ENCODE peak calls at places on chromosomes 7 and 10, in five cellular contexts. One of them, this sample, is unnamed.

GRCh38 chr10:110399163-110400094 is 94.7 kb upstream of the SMNDC1 start:
- DNase-seq in GM12878: no peak
- DNase-seq in HepG2: peak; percentile 79
- DNase-seq in SK-N-SH: no peak
- DNase-seq in K562: no peak
- DNase-seq in this sample: peak; percentile 44

GRCh38 chr7:157140118-157140905 is 1.6 kb downstream of the UBE3C start:
- DNase-seq in K562: no peak
- DNase-seq in GM12878: no peak
- DNase-seq in SK-N-SH: no peak
- DNase-seq in HepG2: no peak
- DNase-seq in this sample: no peak

GRCh38 chr7:72244826-72245398 is 167.2 kb downstream of the CALN1 start:
- DNase-seq in K562: no peak
- DNase-seq in SK-N-SH: no peak
- DNase-seq in GM12878: no peak
- DNase-seq in HepG2: no peak
- DNase-seq in this sample: no peak

GRCh38 chr10:60382946-60383681 is 6.6 kb downstream of the ANK3 start:
- DNase-seq in GM12878: no peak
- DNase-seq in HepG2: no peak
- DNase-seq in K562: no peak
- DNase-seq in SK-N-SH: no peak
- DNase-seq in this sample: peak; percentile 73

GRCh38 chr10:128116851-128117615 is 9.2 kb downstream of the MKI67 start:
- DNase-seq in SK-N-SH: no peak
- DNase-seq in K562: peak; percentile 17
- DNase-seq in HepG2: no peak
- DNase-seq in GM12878: no peak
- DNase-seq in this sample: no peak

GRCh38 chr7:30971440-30971839 is 7.7 kb downstream of the GHRHR start:
- DNase-seq in SK-N-SH: peak; percentile 12
- DNase-seq in GM12878: no peak
- DNase-seq in HepG2: no peak
- DNase-seq in K562: no peak
- DNase-seq in this sample: no peak

GRCh38 chr7:149293946-149294640 is 32.1 kb downstream of the ZNF783 start:
- DNase-seq in HepG2: no peak
- DNase-seq in SK-N-SH: peak; percentile 30
- DNase-seq in GM12878: no peak
- DNase-seq in K562: no peak
- DNase-seq in this sample: no peak

GRCh38 chr7:27767374-27767773 is 27.4 kb downstream of the TAX1BP1 start:
- DNase-seq in GM12878: no peak
- DNase-seq in K562: no peak
- DNase-seq in SK-N-SH: no peak
- DNase-seq in HepG2: no peak
- DNase-seq in this sample: no peak

GRCh38 chr7:135944753-135945152 is 32.4 kb downstream of the MTPN start:
- DNase-seq in SK-N-SH: no peak
- DNase-seq in K562: no peak
- DNase-seq in GM12878: no peak
- DNase-seq in HepG2: no peak
- DNase-seq in this sample: no peak

GRCh38 chr10:32548208-32548607 is 102.3 kb downstream of the CCDC7 start:
- DNase-seq in K562: no peak
- DNase-seq in HepG2: no peak
- DNase-seq in SK-N-SH: no peak
- DNase-seq in GM12878: no peak
- DNase-seq in this sample: no peak

GRCh38 chr7:2779086-2779485 is 65.0 kb downstream of the GNA12 start:
- DNase-seq in SK-N-SH: no peak
- DNase-seq in GM12878: no peak
- DNase-seq in HepG2: no peak
- DNase-seq in K562: no peak
- DNase-seq in this sample: no peak

GRCh38 chr7:51949726-51950644 is 633.4 kb upstream of the COBL start:
- DNase-seq in GM12878: no peak
- DNase-seq in K562: no peak
- DNase-seq in SK-N-SH: peak; percentile 28
- DNase-seq in HepG2: no peak
- DNase-seq in this sample: no peak

DNA sequence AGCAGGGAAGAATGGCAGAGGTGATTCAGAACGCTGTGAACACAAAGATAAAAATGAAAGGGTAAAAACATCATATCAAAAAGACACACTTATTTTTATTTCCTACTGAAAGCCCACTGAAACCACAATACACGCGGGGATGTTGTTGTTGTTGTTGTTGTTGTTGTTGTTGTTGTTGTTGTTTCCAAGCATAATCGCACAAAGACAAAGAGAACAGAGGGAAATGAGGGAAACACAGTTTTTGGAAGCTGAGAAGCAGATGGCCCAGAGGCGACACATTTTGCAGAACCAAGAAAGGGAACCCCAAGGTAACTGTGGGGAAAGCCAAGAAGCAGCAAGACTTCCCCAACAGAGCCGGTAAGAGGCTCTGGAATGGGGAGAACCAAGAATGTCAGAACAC is 113.9 kb downstream of the PARD3 start:
- DNase-seq in K562: no peak
- DNase-seq in SK-N-SH: no peak
- DNase-seq in HepG2: no peak
- DNase-seq in GM12878: no peak
- DNase-seq in this sample: no peak
- TF ChIP-seq JUND in K562: no peak
- TF ChIP-seq JUND in SK-N-SH: no peak
- TF ChIP-seq JUND in HepG2: no peak
- TF ChIP-seq JUND in GM12878: no peak
- TF ChIP-seq JUND in this sample: no peak

GRCh38 chr10:80382989-80383388 is 25.4 kb upstream of the PRXL2A start:
- DNase-seq in HepG2: peak; percentile 40
- DNase-seq in GM12878: peak; percentile 19
- DNase-seq in SK-N-SH: peak; percentile 68
- DNase-seq in K562: no peak
- DNase-seq in this sample: peak; percentile 44
- TF ChIP-seq JUND in HepG2: no peak
- TF ChIP-seq JUND in GM12878: no peak
- TF ChIP-seq JUND in SK-N-SH: no peak
- TF ChIP-seq JUND in K562: no peak
- TF ChIP-seq JUND in this sample: no peak

DNA sequence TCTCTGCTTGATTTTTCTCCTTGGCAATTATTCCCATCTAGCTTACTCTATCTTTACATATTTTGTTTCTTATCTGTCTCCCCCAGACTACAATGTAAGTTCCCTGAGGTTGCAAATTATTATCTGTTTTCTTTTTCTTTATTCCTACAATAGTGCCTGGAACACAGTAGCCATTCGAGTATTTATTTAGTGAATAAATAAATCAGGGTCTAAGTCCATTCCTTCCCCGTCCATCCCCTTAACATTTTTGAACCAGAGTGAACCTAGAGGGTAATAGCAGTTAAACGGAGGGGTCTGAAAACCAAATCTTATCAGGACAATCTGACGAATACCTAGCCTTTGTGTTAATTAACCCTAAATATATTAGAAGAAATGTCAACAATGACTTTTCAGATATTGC is 252.8 kb upstream of the YAE1 start:
- DNase-seq in K562: no peak
- DNase-seq in HepG2: no peak
- DNase-seq in GM12878: no peak
- DNase-seq in SK-N-SH: no peak
- DNase-seq in this sample: no peak
- TF ChIP-seq JUND in K562: no peak
- TF ChIP-seq JUND in HepG2: no peak
- TF ChIP-seq JUND in GM12878: no peak
- TF ChIP-seq JUND in SK-N-SH: no peak
- TF ChIP-seq JUND in this sample: no peak

GRCh38 chr7:127107601-127108007 is 145.1 kb downstream of the GRM8 start:
- DNase-seq in K562: peak; percentile 65
- DNase-seq in SK-N-SH: peak; percentile 45
- DNase-seq in GM12878: peak; percentile 8
- DNase-seq in HepG2: peak; percentile 55
- DNase-seq in this sample: peak; percentile 25
- TF ChIP-seq JUND in K562: peak; percentile 61
- TF ChIP-seq JUND in SK-N-SH: no peak
- TF ChIP-seq JUND in GM12878: no peak
- TF ChIP-seq JUND in HepG2: peak; percentile 16
- TF ChIP-seq JUND in this sample: no peak

This sample was measured in T47D.